ENCODE peak calls at places on chromosomes 1 and 21, in six cellular contexts. One of them, this sample, is unnamed.

GRCh38 chr1:221470000-221470698 is 271.7 kb downstream of the DUSP10 start:
- DNase-seq in brain microvascular endothelial cell: no peak
- DNase-seq in endodermal cell: no peak
- DNase-seq in CD8-positive, alpha-beta memory T cell: no peak
- DNase-seq in HCT116: no peak
- DNase-seq in transverse colon: no peak
- DNase-seq in this sample: no peak

GRCh38 chr1:52571783-52572182 is 18.9 kb upstream of the TUT4 start:
- DNase-seq in brain microvascular endothelial cell: no peak
- DNase-seq in CD8-positive, alpha-beta memory T cell: no peak
- DNase-seq in transverse colon: no peak
- DNase-seq in endodermal cell: no peak
- DNase-seq in HCT116: no peak
- DNase-seq in this sample: peak; percentile 30

GRCh38 chr1:234619794-234620247 is 9.8 kb upstream of the IRF2BP2 start:
- DNase-seq in transverse colon: no peak
- DNase-seq in HCT116: no peak
- DNase-seq in brain microvascular endothelial cell: no peak
- DNase-seq in CD8-positive, alpha-beta memory T cell: no peak
- DNase-seq in endodermal cell: no peak
- DNase-seq in this sample: no peak

GRCh38 chr21:43754948-43755781 is 20.9 kb downstream of the CSTB start:
- DNase-seq in endodermal cell: no peak
- DNase-seq in HCT116: no peak
- DNase-seq in brain microvascular endothelial cell: no peak
- DNase-seq in transverse colon: no peak
- DNase-seq in CD8-positive, alpha-beta memory T cell: no peak
- DNase-seq in this sample: no peak

GRCh38 chr1:65512967-65513777 is 92.7 kb downstream of the LEPR start:
- DNase-seq in CD8-positive, alpha-beta memory T cell: no peak
- DNase-seq in transverse colon: no peak
- DNase-seq in endodermal cell: no peak
- DNase-seq in HCT116: no peak
- DNase-seq in brain microvascular endothelial cell: no peak
- DNase-seq in this sample: no peak

GRCh38 chr1:198577444-198577843 is 37.0 kb upstream of the ATP6V1G3 start:
- DNase-seq in endodermal cell: no peak
- DNase-seq in HCT116: no peak
- DNase-seq in brain microvascular endothelial cell: peak; percentile 64
- DNase-seq in transverse colon: no peak
- DNase-seq in CD8-positive, alpha-beta memory T cell: no peak
- DNase-seq in this sample: no peak

GRCh38 chr21:32951041-32951440 is 74.7 kb upstream of the OLIG2 start:
- DNase-seq in brain microvascular endothelial cell: no peak
- DNase-seq in CD8-positive, alpha-beta memory T cell: no peak
- DNase-seq in endodermal cell: peak; percentile 40
- DNase-seq in HCT116: no peak
- DNase-seq in transverse colon: no peak
- DNase-seq in this sample: no peak

GRCh38 chr1:46692806-46693770 is 21.4 kb downstream of the TEX38 start:
- DNase-seq in transverse colon: no peak
- DNase-seq in CD8-positive, alpha-beta memory T cell: no peak
- DNase-seq in brain microvascular endothelial cell: no peak
- DNase-seq in HCT116: no peak
- DNase-seq in endodermal cell: no peak
- DNase-seq in this sample: no peak

GRCh38 chr1:230149751-230150584 is 82.9 kb downstream of the GALNT2 start:
- DNase-seq in brain microvascular endothelial cell: no peak
- DNase-seq in HCT116: no peak
- DNase-seq in transverse colon: no peak
- DNase-seq in endodermal cell: no peak
- DNase-seq in CD8-positive, alpha-beta memory T cell: no peak
- DNase-seq in this sample: no peak

GRCh38 chr1:205497351-205497750 is 7.1 kb upstream of the CDK18 start:
- DNase-seq in endodermal cell: no peak
- DNase-seq in brain microvascular endothelial cell: no peak
- DNase-seq in CD8-positive, alpha-beta memory T cell: no peak
- DNase-seq in transverse colon: no peak
- DNase-seq in HCT116: no peak
- DNase-seq in this sample: no peak

GRCh38 chr1:108041360-108042143 is 76.6 kb upstream of the VAV3 start:
- DNase-seq in HCT116: no peak
- DNase-seq in transverse colon: no peak
- DNase-seq in endodermal cell: no peak
- DNase-seq in CD8-positive, alpha-beta memory T cell: peak; percentile 16
- DNase-seq in brain microvascular endothelial cell: no peak
- DNase-seq in this sample: no peak

GRCh38 chr1:151860504-151861187 is 7.1 kb upstream of the THEM5 start:
- DNase-seq in CD8-positive, alpha-beta memory T cell: no peak
- DNase-seq in brain microvascular endothelial cell: no peak
- DNase-seq in HCT116: no peak
- DNase-seq in endodermal cell: peak; percentile 58
- DNase-seq in transverse colon: no peak
- DNase-seq in this sample: no peak

DNA sequence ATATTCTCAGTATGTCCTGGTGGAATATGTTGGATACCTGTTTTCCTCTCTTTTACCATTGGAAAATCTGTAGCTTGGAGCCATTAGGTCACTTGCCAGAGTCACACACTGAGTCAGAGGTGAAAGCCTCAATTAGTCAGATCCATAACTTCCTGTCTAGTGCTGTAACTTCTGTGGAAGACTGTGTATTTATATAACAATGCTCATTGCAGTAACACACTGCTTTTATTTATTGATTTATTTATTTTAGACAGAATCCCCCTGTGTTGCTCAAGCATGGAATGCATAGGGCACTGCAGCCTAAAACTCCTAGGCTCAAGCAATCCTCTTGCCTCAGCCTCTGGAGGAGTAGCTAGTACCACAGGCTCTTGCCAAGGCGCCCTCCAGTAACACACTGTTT is 1.3 kb upstream of the DOCK7 start:
- DNase-seq in HCT116: peak; percentile 51
- DNase-seq in endodermal cell: peak; percentile 48
- DNase-seq in brain microvascular endothelial cell: peak; percentile 36
- DNase-seq in transverse colon: no peak
- DNase-seq in CD8-positive, alpha-beta memory T cell: no peak
- DNase-seq in this sample: no peak
- H3K4me3 ChIP-seq in HCT116: peak overlapping the region; percentile 69
- H3K4me3 ChIP-seq in endodermal cell: peak overlapping the region; percentile 73
- H3K4me3 ChIP-seq in brain microvascular endothelial cell: peak overlapping the region; percentile 26
- H3K4me3 ChIP-seq in transverse colon: no peak overlapping the region
- H3K4me3 ChIP-seq in CD8-positive, alpha-beta memory T cell: no peak overlapping the region
- H3K4me3 ChIP-seq in this sample: no peak overlapping the region

GRCh38 chr1:62259551-62259950 is 59.7 kb downstream of the KANK4 start:
- DNase-seq in HCT116: no peak
- DNase-seq in transverse colon: no peak
- DNase-seq in brain microvascular endothelial cell: no peak
- DNase-seq in endodermal cell: no peak
- DNase-seq in CD8-positive, alpha-beta memory T cell: no peak
- DNase-seq in this sample: no peak

GRCh38 chr1:62263006-62263812 is 56.0 kb downstream of the KANK4 start:
- DNase-seq in transverse colon: no peak
- DNase-seq in CD8-positive, alpha-beta memory T cell: no peak
- DNase-seq in brain microvascular endothelial cell: no peak
- DNase-seq in HCT116: no peak
- DNase-seq in endodermal cell: peak; percentile 65
- DNase-seq in this sample: no peak

GRCh38 chr1:62268315-62268714 is 50.9 kb downstream of the KANK4 start:
- DNase-seq in HCT116: no peak
- DNase-seq in endodermal cell: no peak
- DNase-seq in brain microvascular endothelial cell: no peak
- DNase-seq in CD8-positive, alpha-beta memory T cell: no peak
- DNase-seq in transverse colon: no peak
- DNase-seq in this sample: no peak

GRCh38 chr1:62266217-62266616 is 53.0 kb downstream of the KANK4 start:
- DNase-seq in brain microvascular endothelial cell: no peak
- DNase-seq in transverse colon: no peak
- DNase-seq in CD8-positive, alpha-beta memory T cell: no peak
- DNase-seq in HCT116: no peak
- DNase-seq in endodermal cell: no peak
- DNase-seq in this sample: no peak

DNA sequence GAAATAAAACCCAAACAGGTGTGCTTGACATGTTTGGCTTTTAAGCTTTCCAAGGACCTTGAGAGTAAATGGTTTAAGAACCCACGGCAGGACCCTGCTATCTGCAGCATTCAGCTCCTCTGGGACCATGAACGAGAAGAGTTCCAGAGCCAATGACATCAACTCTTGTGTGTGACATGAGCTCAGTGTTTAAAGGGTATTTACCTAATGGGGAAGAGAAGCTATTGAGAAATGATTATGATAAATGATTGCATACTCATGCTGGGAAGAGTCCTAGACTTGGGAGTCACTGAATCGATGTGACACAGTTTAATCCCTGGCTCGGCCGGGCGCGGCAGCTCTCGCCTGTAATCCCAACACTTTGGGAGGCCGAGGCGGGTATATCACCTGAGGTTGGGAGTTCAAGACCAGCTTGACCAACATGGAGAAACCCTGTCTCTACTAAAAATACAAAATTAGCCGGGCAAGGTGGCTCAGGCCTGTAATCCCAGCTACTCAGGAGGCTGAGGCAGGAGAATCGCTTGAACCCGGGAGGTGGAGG is 55.4 kb downstream of the KANK4 start:
- DNase-seq in HCT116: no peak
- DNase-seq in transverse colon: no peak
- DNase-seq in endodermal cell: no peak
- DNase-seq in brain microvascular endothelial cell: no peak
- DNase-seq in CD8-positive, alpha-beta memory T cell: no peak
- DNase-seq in this sample: no peak
- H3K27ac ChIP-seq in HCT116: no peak overlapping the region
- H3K27ac ChIP-seq in transverse colon: no peak overlapping the region
- H3K27ac ChIP-seq in endodermal cell: no peak overlapping the region
- H3K27ac ChIP-seq in brain microvascular endothelial cell: no peak overlapping the region
- H3K27ac ChIP-seq in CD8-positive, alpha-beta memory T cell: no peak overlapping the region
- H3K27ac ChIP-seq in this sample: no peak overlapping the region

DNA sequence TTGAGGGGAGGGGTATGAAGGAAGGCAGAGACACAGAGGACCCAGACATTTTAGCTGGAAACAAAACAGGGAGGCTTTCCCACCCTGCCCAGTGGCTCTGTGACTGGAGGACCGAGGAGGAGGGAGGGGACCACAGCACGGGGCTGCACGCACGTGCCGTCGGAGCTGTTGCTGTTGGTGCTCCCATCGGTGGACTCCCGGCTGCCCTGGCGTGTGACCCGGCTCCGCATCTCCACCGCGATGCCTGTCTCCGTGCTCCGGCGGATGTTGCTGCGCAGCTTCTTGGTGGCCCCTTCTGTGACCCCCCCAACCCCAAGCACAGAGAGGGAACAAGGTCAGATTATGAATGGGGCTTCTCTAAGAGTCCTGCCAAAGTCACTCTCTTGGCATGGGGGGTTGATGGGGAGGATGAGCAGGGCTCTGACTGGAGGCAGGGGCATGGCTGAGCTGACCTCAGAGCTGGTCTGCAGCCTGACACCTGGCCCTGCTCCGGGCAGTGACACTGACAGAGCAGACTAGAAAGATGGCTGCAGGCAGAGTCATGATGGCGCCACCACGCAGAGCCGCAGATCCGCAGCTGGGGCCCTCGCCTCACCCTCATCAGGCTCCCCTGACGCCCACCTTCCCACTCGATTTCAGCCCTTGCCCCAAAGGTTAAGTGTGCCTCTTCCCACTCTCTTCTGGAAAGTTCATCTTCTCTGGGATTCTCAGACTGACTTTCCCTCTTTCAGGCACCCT is 29.6 kb downstream of the RIMS3 start:
- DNase-seq in brain microvascular endothelial cell: no peak
- DNase-seq in transverse colon: no peak
- DNase-seq in HCT116: no peak
- DNase-seq in endodermal cell: peak; percentile 20
- DNase-seq in CD8-positive, alpha-beta memory T cell: no peak
- DNase-seq in this sample: no peak
- H3K36me3 ChIP-seq in brain microvascular endothelial cell: no peaks in the 10 kb centered on the region
- H3K36me3 ChIP-seq in transverse colon: no peaks in the 10 kb centered on the region
- H3K36me3 ChIP-seq in HCT116: no peaks in the 10 kb centered on the region
- H3K36me3 ChIP-seq in endodermal cell: no peaks in the 10 kb centered on the region
- H3K36me3 ChIP-seq in CD8-positive, alpha-beta memory T cell: no peaks in the 10 kb centered on the region
- H3K36me3 ChIP-seq in this sample: no peaks in the 10 kb centered on the region

GRCh38 chr1:12144236-12144635 is 22.6 kb upstream of the TNFRSF1B start:
- DNase-seq in transverse colon: peak; percentile 76
- DNase-seq in HCT116: no peak
- DNase-seq in endodermal cell: no peak
- DNase-seq in CD8-positive, alpha-beta memory T cell: no peak
- DNase-seq in brain microvascular endothelial cell: no peak
- DNase-seq in this sample: no peak

GRCh38 chr1:12142891-12143630 is 23.7 kb upstream of the TNFRSF1B start:
- DNase-seq in HCT116: no peak
- DNase-seq in transverse colon: no peak
- DNase-seq in brain microvascular endothelial cell: no peak
- DNase-seq in CD8-positive, alpha-beta memory T cell: no peak
- DNase-seq in endodermal cell: no peak
- DNase-seq in this sample: no peak

GRCh38 chr1:12142141-12142823 is 24.5 kb upstream of the TNFRSF1B start:
- DNase-seq in CD8-positive, alpha-beta memory T cell: no peak
- DNase-seq in HCT116: no peak
- DNase-seq in brain microvascular endothelial cell: no peak
- DNase-seq in endodermal cell: no peak
- DNase-seq in transverse colon: no peak
- DNase-seq in this sample: no peak

GRCh38 chr1:12144969-12145368 is 21.8 kb upstream of the TNFRSF1B start:
- DNase-seq in transverse colon: no peak
- DNase-seq in CD8-positive, alpha-beta memory T cell: no peak
- DNase-seq in brain microvascular endothelial cell: no peak
- DNase-seq in HCT116: no peak
- DNase-seq in endodermal cell: no peak
- DNase-seq in this sample: no peak

DNA sequence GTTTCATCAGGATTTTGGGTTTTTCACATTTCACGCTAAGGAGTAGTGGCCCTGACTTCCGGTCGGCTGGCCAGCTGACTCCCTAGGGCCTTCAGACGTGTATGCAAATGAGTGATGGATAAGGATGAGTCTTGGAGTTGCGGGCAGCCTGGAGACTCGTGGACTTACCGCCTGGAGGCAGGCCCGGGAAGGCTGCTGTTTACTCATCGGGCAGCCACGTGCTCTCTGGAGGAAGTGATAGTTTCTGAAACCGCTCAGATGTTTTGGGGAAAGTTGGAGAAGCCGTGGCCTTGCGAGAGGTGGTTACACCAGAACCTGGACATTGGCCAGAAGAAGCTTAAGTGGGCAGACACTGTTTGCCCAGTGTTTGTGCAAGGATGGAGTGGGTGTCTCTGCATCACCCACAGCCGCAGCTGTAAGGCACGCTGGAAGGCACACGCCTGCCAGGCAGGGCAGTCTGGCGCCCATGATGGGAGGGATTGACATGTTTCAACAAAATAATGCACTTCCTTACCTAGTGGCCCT is 23.1 kb upstream of the TNFRSF1B start:
- DNase-seq in brain microvascular endothelial cell: peak; percentile 94
- DNase-seq in endodermal cell: no peak
- DNase-seq in CD8-positive, alpha-beta memory T cell: no peak
- DNase-seq in transverse colon: peak; percentile 77
- DNase-seq in HCT116: no peak
- DNase-seq in this sample: peak; percentile 83
- H3K4me3 ChIP-seq in brain microvascular endothelial cell: no peak overlapping the region
- H3K4me3 ChIP-seq in endodermal cell: no peak overlapping the region
- H3K4me3 ChIP-seq in CD8-positive, alpha-beta memory T cell: no peak overlapping the region
- H3K4me3 ChIP-seq in transverse colon: no peak overlapping the region
- H3K4me3 ChIP-seq in HCT116: no peak overlapping the region
- H3K4me3 ChIP-seq in this sample: no peak overlapping the region

GRCh38 chr1:23122023-23122738 is 46.5 kb downstream of the LUZP1 start:
- DNase-seq in HCT116: no peak
- DNase-seq in brain microvascular endothelial cell: no peak
- DNase-seq in endodermal cell: no peak
- DNase-seq in transverse colon: peak; percentile 68
- DNase-seq in CD8-positive, alpha-beta memory T cell: no peak
- DNase-seq in this sample: no peak
- H3K27ac ChIP-seq in HCT116: no peak overlapping the region
- H3K27ac ChIP-seq in brain microvascular endothelial cell: no peak overlapping the region
- H3K27ac ChIP-seq in endodermal cell: no peak overlapping the region
- H3K27ac ChIP-seq in transverse colon: peak overlapping the region; percentile 56
- H3K27ac ChIP-seq in CD8-positive, alpha-beta memory T cell: peak overlapping the region; percentile 10
- H3K27ac ChIP-seq in this sample: no peak overlapping the region